ENCODE peak calls at places on chromosomes 6 and 20, in five cellular contexts. One of them, this sample, is unnamed.

GRCh38 chr6:118528129-118528528 is 20.0 kb upstream of the PLN start:
- DNase-seq in prostate gland: no peak
- DNase-seq in tibial nerve: no peak
- DNase-seq in GM23248: no peak
- DNase-seq in left lung: no peak
- DNase-seq in this sample: no peak

GRCh38 chr20:44601801-44602204 is 19.4 kb downstream of the PKIG start:
- DNase-seq in prostate gland: peak; percentile 23
- DNase-seq in tibial nerve: peak; percentile 72
- DNase-seq in GM23248: peak; percentile 82
- DNase-seq in left lung: no peak
- DNase-seq in this sample: no peak

GRCh38 chr6:100573169-100573568 is 108.4 kb upstream of the SIM1 start:
- DNase-seq in prostate gland: no peak
- DNase-seq in tibial nerve: no peak
- DNase-seq in GM23248: peak; percentile 75
- DNase-seq in left lung: no peak
- DNase-seq in this sample: peak; percentile 50

GRCh38 chr6:114343782-114344144 is 940 bp upstream of the HS3ST5 start:
- DNase-seq in prostate gland: no peak
- DNase-seq in tibial nerve: no peak
- DNase-seq in GM23248: no peak
- DNase-seq in left lung: no peak
- DNase-seq in this sample: no peak

GRCh38 chr20:39090881-39091280 is 128.7 kb downstream of the DHX35 start:
- DNase-seq in prostate gland: no peak
- DNase-seq in tibial nerve: no peak
- DNase-seq in GM23248: no peak
- DNase-seq in left lung: no peak
- DNase-seq in this sample: no peak

GRCh38 chr20:39164642-39165041 is 202.5 kb downstream of the DHX35 start:
- DNase-seq in prostate gland: no peak
- DNase-seq in tibial nerve: no peak
- DNase-seq in GM23248: no peak
- DNase-seq in left lung: no peak
- DNase-seq in this sample: no peak

GRCh38 chr6:38269773-38270172 is 370.0 kb downstream of the BTBD9 start:
- DNase-seq in prostate gland: no peak
- DNase-seq in tibial nerve: no peak
- DNase-seq in GM23248: peak; percentile 4
- DNase-seq in left lung: no peak
- DNase-seq in this sample: no peak

GRCh38 chr6:21135484-21136005 is 458.0 kb upstream of the SOX4 start:
- DNase-seq in prostate gland: no peak
- DNase-seq in tibial nerve: no peak
- DNase-seq in GM23248: no peak
- DNase-seq in left lung: no peak
- DNase-seq in this sample: no peak

GRCh38 chr20:48387675-48388074 is 440.1 kb downstream of the PREX1 start:
- DNase-seq in prostate gland: no peak
- DNase-seq in tibial nerve: no peak
- DNase-seq in GM23248: peak; percentile 13
- DNase-seq in left lung: no peak
- DNase-seq in this sample: no peak

GRCh38 chr6:69812746-69813427 is 16.1 kb upstream of the LMBRD1 start:
- DNase-seq in prostate gland: no peak
- DNase-seq in tibial nerve: no peak
- DNase-seq in GM23248: no peak
- DNase-seq in left lung: no peak
- DNase-seq in this sample: no peak

GRCh38 chr6:42349753-42350573 is 101.8 kb downstream of the TRERF1 start:
- DNase-seq in prostate gland: no peak
- DNase-seq in tibial nerve: no peak
- DNase-seq in GM23248: peak; percentile 71
- DNase-seq in left lung: no peak
- DNase-seq in this sample: no peak

GRCh38 chr6:159116343-159116742 is 52.9 kb upstream of the FNDC1 start:
- DNase-seq in prostate gland: no peak
- DNase-seq in tibial nerve: no peak
- DNase-seq in GM23248: no peak
- DNase-seq in left lung: peak; percentile 74
- DNase-seq in this sample: no peak

GRCh38 chr6:126664271-126664670 is 324.4 kb downstream of the CENPW start:
- DNase-seq in prostate gland: no peak
- DNase-seq in tibial nerve: no peak
- DNase-seq in GM23248: peak; percentile 50
- DNase-seq in left lung: no peak
- DNase-seq in this sample: no peak

GRCh38 chr20:5737619-5737953 is 12.6 kb upstream of the SHLD1 start:
- DNase-seq in prostate gland: no peak
- DNase-seq in tibial nerve: no peak
- DNase-seq in GM23248: no peak
- DNase-seq in left lung: no peak
- DNase-seq in this sample: no peak
- H3K27ac ChIP-seq in prostate gland: no peak overlapping the region
- H3K27ac ChIP-seq in tibial nerve: no peak overlapping the region
- H3K27ac ChIP-seq in GM23248: no peak overlapping the region
- H3K27ac ChIP-seq in left lung: peak overlapping the region; percentile 57
- H3K27ac ChIP-seq in this sample: no peak overlapping the region

GRCh38 chr20:62089393-62089792 is 23.7 kb upstream of the TAF4 start:
- DNase-seq in prostate gland: no peak
- DNase-seq in tibial nerve: no peak
- DNase-seq in GM23248: peak; percentile 7
- DNase-seq in left lung: no peak
- DNase-seq in this sample: no peak

GRCh38 chr20:62088258-62089127 is 22.8 kb upstream of the TAF4 start:
- DNase-seq in prostate gland: no peak
- DNase-seq in tibial nerve: no peak
- DNase-seq in GM23248: peak; percentile 95
- DNase-seq in left lung: no peak
- DNase-seq in this sample: peak; percentile 93

GRCh38 chr20:62087632-62088031 is 22.0 kb upstream of the TAF4 start:
- DNase-seq in prostate gland: no peak
- DNase-seq in tibial nerve: no peak
- DNase-seq in GM23248: no peak
- DNase-seq in left lung: no peak
- DNase-seq in this sample: no peak

GRCh38 chr20:62085206-62085605 is 19.5 kb upstream of the TAF4 start:
- DNase-seq in prostate gland: no peak
- DNase-seq in tibial nerve: no peak
- DNase-seq in GM23248: no peak
- DNase-seq in left lung: no peak
- DNase-seq in this sample: no peak

DNA sequence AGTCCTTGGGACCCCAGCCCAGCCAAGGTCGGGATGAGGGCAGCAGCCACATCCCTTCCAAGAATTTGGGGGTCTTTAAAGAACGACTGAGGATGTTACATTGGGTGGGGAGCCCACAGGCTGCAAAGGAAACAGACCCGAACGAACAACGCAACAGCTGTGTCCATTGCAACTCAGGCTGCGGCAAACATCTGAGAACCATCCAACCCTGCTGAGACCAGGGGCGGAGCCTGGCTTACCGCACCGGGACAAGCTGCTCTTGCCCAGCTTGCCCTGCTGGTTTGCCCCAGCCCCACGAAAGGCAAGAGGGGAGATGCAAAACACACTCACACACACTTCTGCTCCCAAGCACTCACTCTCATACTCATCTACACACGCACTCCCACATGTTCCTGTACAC is 21.5 kb upstream of the TAF4 start:
- DNase-seq in prostate gland: no peak
- DNase-seq in tibial nerve: no peak
- DNase-seq in GM23248: peak; percentile 37
- DNase-seq in left lung: no peak
- DNase-seq in this sample: no peak
- H3K4me3 ChIP-seq in prostate gland: no peak overlapping the region
- H3K4me3 ChIP-seq in tibial nerve: no peak overlapping the region
- H3K4me3 ChIP-seq in GM23248: no peak overlapping the region
- H3K4me3 ChIP-seq in left lung: no peak overlapping the region
- H3K4me3 ChIP-seq in this sample: no peak overlapping the region

GRCh38 chr20:33719277-33719988 is 677 bp downstream of the PXMP4 start:
- DNase-seq in prostate gland: no peak
- DNase-seq in tibial nerve: no peak
- DNase-seq in GM23248: peak; percentile 26
- DNase-seq in left lung: no peak
- DNase-seq in this sample: no peak
- H3K27ac ChIP-seq in prostate gland: peak overlapping the region; percentile 51
- H3K27ac ChIP-seq in tibial nerve: peak overlapping the region; percentile 78
- H3K27ac ChIP-seq in GM23248: peak overlapping the region; percentile 33
- H3K27ac ChIP-seq in left lung: peak overlapping the region; percentile 86
- H3K27ac ChIP-seq in this sample: no peak overlapping the region

GRCh38 chr6:95686858-95687257 is 109.5 kb downstream of the MANEA start:
- DNase-seq in prostate gland: no peak
- DNase-seq in tibial nerve: no peak
- DNase-seq in GM23248: no peak
- DNase-seq in left lung: no peak
- DNase-seq in this sample: no peak

GRCh38 chr6:95686272-95686671 is 108.9 kb downstream of the MANEA start:
- DNase-seq in prostate gland: no peak
- DNase-seq in tibial nerve: no peak
- DNase-seq in GM23248: no peak
- DNase-seq in left lung: no peak
- DNase-seq in this sample: no peak

GRCh38 chr6:95687839-95688238 is 110.5 kb downstream of the MANEA start:
- DNase-seq in prostate gland: no peak
- DNase-seq in tibial nerve: no peak
- DNase-seq in GM23248: no peak
- DNase-seq in left lung: no peak
- DNase-seq in this sample: no peak

GRCh38 chr6:95693108-95693507 is 115.8 kb downstream of the MANEA start:
- DNase-seq in prostate gland: no peak
- DNase-seq in tibial nerve: no peak
- DNase-seq in GM23248: peak; percentile 0
- DNase-seq in left lung: no peak
- DNase-seq in this sample: no peak

DNA sequence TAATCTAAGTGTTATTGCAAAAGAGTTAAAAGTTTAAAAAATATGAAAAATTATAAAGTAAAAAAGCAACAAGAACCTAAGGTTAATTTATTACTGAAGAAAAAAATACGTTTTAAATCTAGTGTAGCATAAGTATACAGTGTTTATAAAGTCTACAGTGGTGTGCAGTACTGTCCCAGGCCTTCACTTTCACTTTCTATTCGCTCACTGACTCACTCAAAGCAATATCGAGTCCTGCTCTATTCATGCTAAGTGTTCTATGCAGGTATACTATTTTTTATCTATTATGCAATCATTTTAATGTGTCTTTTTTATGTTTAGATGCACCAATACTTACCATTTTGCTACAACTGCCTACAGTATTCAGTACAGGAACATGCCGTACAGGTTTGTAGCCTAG is 113.0 kb downstream of the MANEA start:
- DNase-seq in prostate gland: no peak
- DNase-seq in tibial nerve: no peak
- DNase-seq in GM23248: peak; percentile 0
- DNase-seq in left lung: no peak
- DNase-seq in this sample: no peak
- H3K4me3 ChIP-seq in prostate gland: no peak overlapping the region
- H3K4me3 ChIP-seq in tibial nerve: no peak overlapping the region
- H3K4me3 ChIP-seq in GM23248: no peak overlapping the region
- H3K4me3 ChIP-seq in left lung: no peak overlapping the region
- H3K4me3 ChIP-seq in this sample: no peak overlapping the region

GRCh38 chr6:11146117-11146826 is 34.7 kb upstream of the ERVFRD-1 start:
- DNase-seq in prostate gland: no peak
- DNase-seq in tibial nerve: no peak
- DNase-seq in GM23248: no peak
- DNase-seq in left lung: no peak
- DNase-seq in this sample: no peak

GRCh38 chr6:11142296-11143027 is 30.9 kb upstream of the ERVFRD-1 start:
- DNase-seq in prostate gland: no peak
- DNase-seq in tibial nerve: no peak
- DNase-seq in GM23248: peak; percentile 36
- DNase-seq in left lung: no peak
- DNase-seq in this sample: no peak

GRCh38 chr6:11143394-11144371 is 32.2 kb upstream of the ERVFRD-1 start:
- DNase-seq in prostate gland: peak; percentile 11
- DNase-seq in tibial nerve: peak; percentile 47
- DNase-seq in GM23248: peak; percentile 96
- DNase-seq in left lung: peak; percentile 88
- DNase-seq in this sample: peak; percentile 97

GRCh38 chr6:11140061-11140460 is 28.5 kb upstream of the ERVFRD-1 start:
- DNase-seq in prostate gland: no peak
- DNase-seq in tibial nerve: no peak
- DNase-seq in GM23248: peak; percentile 7
- DNase-seq in left lung: no peak
- DNase-seq in this sample: no peak

GRCh38 chr6:11144393-11144829 is 32.9 kb upstream of the ERVFRD-1 start:
- DNase-seq in prostate gland: peak; percentile 78
- DNase-seq in tibial nerve: peak; percentile 62
- DNase-seq in GM23248: peak; percentile 80
- DNase-seq in left lung: peak; percentile 82
- DNase-seq in this sample: peak; percentile 68
- H3K27ac ChIP-seq in prostate gland: no peak overlapping the region
- H3K27ac ChIP-seq in tibial nerve: no peak overlapping the region
- H3K27ac ChIP-seq in GM23248: peak overlapping the region; percentile 67
- H3K27ac ChIP-seq in left lung: no peak overlapping the region
- H3K27ac ChIP-seq in this sample: peak overlapping the region; percentile 63

This sample was measured in brain microvascular endothelial cell.